ENCODE peak calls at places on chromosomes 3 and 15, in ten cellular contexts. O is hepatocyte, K is IMR-90, F is neural progenitor cell, N is cardiac fibroblast, C is AG10803, J is neural crest cell, W is mesothelial cell of epicardium, A is esophagus squamous epithelium, X is GM10248. Q is an unnamed sample.

GRCh38 chr15:83854950-83855707 is 201.2 kb downstream of the ADAMTSL3 start:
- DNase-seq in F (no peak), A (no peak), K (peak), O (no peak), J (no peak), N (no peak), W (no peak), C (no peak), X (no peak), Q (no peak)

GRCh38 chr3:121817753-121818152 is 17.1 kb downstream of the IQCB1 start:
- DNase-seq in N (no peak), X (no peak), W (no peak), F (no peak), J (no peak), A (no peak), C (no peak), O (no peak), K (no peak), Q (no peak)

GRCh38 chr3:33165372-33165771 is 51.6 kb downstream of the CRTAP start:
- DNase-seq in W (no peak), K (no peak), X (no peak), N (no peak), C (no peak), O (no peak), A (no peak), F (no peak), J (no peak), Q (no peak)

GRCh38 chr15:63348392-63348791 is 33.3 kb downstream of the CA12 start:
- DNase-seq in C (peak), A (no peak), X (no peak), W (no peak), F (no peak), N (peak), J (no peak), O (peak), K (peak), Q (no peak)

GRCh38 chr15:88463870-88464532 is 3.2 kb downstream of the MRPL46 start:
- DNase-seq in A (no peak), N (no peak), X (no peak), K (no peak), W (no peak), J (no peak), O (no peak), F (no peak), C (no peak), Q (peak)

GRCh38 chr3:172282850-172283249 is 165.4 kb downstream of the GHSR start:
- DNase-seq in C (no peak), X (no peak), O (no peak), F (no peak), K (no peak), W (no peak), J (no peak), N (no peak), A (no peak), Q (no peak)

GRCh38 chr15:43526261-43526930 is 9.0 kb downstream of the MAP1A start:
- DNase-seq in X (no peak), K (no peak), O (no peak), C (no peak), F (no peak), W (no peak), A (no peak), J (no peak), N (no peak), Q (no peak)

GRCh38 chr3:18989237-18989812 is 159.0 kb upstream of the KCNH8 start:
- DNase-seq in K (no peak), O (no peak), N (no peak), W (no peak), F (no peak), J (no peak), A (no peak), C (no peak), X (no peak), Q (no peak)

GRCh38 chr3:51375571-51375970 is 9.5 kb upstream of the MANF start:
- DNase-seq in J (no peak), C (no peak), K (no peak), O (no peak), N (no peak), X (no peak), A (no peak), W (no peak), F (no peak), Q (no peak)

GRCh38 chr15:44537728-44538240 is 837 bp downstream of the EIF3J start:
- DNase-seq in N (peak), X (no peak), F (no peak), J (no peak), K (peak), W (no peak), A (no peak), O (peak), C (peak), Q (no peak)
- TF ChIP-seq CTCF in N (no peak), X (no peak), F (peak), J (peak), K (no peak), W (no peak), A (no peak), O (no peak), C (no peak), Q (peak)

DNA sequence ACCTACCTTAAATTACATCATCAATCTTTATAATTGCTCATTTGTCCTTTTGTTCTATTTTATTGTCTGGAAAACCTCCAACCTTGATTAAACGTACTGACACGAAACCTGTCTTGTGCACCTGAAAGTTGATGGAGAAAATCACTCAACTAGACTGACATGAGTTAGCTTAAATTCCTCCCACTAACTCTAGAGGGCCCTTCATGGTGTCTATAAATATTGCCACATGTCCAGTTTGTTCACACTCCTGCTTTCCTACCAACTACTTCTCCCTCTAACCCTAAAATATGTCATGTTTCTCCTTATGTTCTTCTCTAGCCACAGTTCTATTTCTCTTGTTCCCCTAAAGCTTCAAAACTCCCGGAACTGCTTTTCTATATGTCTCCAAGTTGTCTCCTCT is 59.8 kb upstream of the SGO1 start:
- DNase-seq in N (no peak), A (no peak), W (no peak), C (no peak), J (no peak), F (no peak), X (no peak), O (no peak), K (no peak), Q (no peak)
- TF ChIP-seq CTCF in N (peak), A (no peak), W (no peak), C (no peak), J (no peak), F (no peak), X (no peak), O (no peak), K (no peak), Q (no peak)

GRCh38 chr15:94164202-94164807 is 67.1 kb upstream of the MCTP2 start:
- DNase-seq in J (peak), F (peak), O (peak), A (no peak), X (peak), C (peak), W (peak), K (peak), N (peak), Q (no peak)

GRCh38 chr15:94162946-94163345 is 68.4 kb upstream of the MCTP2 start:
- DNase-seq in F (no peak), X (no peak), N (no peak), A (no peak), W (no peak), C (no peak), K (no peak), O (no peak), J (no peak), Q (no peak)

GRCh38 chr15:94168250-94168649 is 63.1 kb upstream of the MCTP2 start:
- DNase-seq in O (no peak), A (no peak), X (peak), F (peak), J (no peak), K (no peak), N (no peak), W (no peak), C (no peak), Q (no peak)
- TF ChIP-seq CTCF in O (peak), A (no peak), X (no peak), F (peak), J (peak), K (no peak), N (no peak), W (peak), C (peak), Q (no peak)

GRCh38 chr3:85605066-85605465 is 646.3 kb downstream of the CADM2 start:
- DNase-seq in W (no peak), K (no peak), J (no peak), O (no peak), F (no peak), C (no peak), X (no peak), N (no peak), A (no peak), Q (no peak)

GRCh38 chr3:85603378-85603777 is 644.6 kb downstream of the CADM2 start:
- DNase-seq in J (no peak), A (no peak), F (peak), O (no peak), X (no peak), K (no peak), W (no peak), C (no peak), N (no peak), Q (no peak)
- TF ChIP-seq CTCF in J (no peak), A (no peak), F (no peak), O (no peak), X (no peak), K (no peak), W (no peak), C (no peak), N (no peak), Q (no peak)

GRCh38 chr15:50176869-50177268 is 5.1 kb upstream of the SLC27A2 start:
- DNase-seq in X (no peak), N (peak), F (no peak), W (no peak), K (peak), C (no peak), O (no peak), J (no peak), A (no peak), Q (no peak)
- TF ChIP-seq CTCF in X (no peak), N (no peak), F (no peak), W (no peak), K (no peak), C (no peak), O (no peak), J (no peak), A (no peak), Q (no peak)

DNA sequence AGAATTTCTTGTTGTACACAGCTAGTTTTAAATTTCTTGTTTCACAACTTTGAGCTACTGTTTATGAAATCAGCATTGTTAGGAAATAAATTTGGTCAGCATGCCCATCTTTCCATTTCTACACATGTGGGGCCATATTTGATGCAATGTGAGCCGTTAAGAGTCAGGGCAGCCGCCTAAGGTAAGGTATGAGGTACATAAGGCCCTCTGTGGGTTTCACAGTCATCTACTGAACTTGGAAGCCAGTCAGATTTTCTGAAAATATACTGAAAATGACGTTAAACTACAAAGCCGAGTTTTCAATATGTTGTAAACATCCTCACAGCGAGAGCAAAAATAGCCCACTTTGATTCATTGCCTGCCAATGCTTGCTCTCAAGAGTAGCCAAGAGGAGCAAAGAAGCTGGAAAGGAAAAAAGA is 94.7 kb upstream of the PDZRN3 start:
- DNase-seq in J (no peak), K (peak), C (peak), N (peak), F (no peak), W (no peak), O (peak), A (no peak), X (no peak), Q (no peak)
- TF ChIP-seq CTCF in J (no peak), K (no peak), C (no peak), N (no peak), F (no peak), W (no peak), O (no peak), A (no peak), X (no peak), Q (no peak)

DNA sequence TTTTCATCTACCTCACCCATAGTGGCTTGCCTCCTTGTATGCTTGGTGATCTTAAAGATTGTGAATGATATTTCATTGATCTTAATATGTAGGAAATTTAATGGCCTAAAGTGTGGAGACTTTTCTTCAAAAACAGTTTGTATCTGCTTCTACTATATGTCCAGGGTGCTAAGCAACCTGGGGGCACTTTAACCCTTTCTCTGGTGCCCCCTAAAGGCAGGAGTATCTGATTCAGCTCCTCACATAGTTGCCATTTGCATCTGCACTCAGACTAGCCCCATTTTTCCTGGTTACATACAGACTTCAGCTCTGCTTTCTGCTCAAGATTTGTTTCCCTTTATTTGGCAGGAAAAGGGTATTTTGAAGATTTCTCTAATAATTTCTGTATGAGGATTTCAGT is 5.2 kb upstream of the PFN2 start:
- DNase-seq in A (no peak), J (no peak), F (peak), K (no peak), X (no peak), C (no peak), W (no peak), N (no peak), O (no peak), Q (no peak)
- TF ChIP-seq CTCF in A (no peak), J (no peak), F (peak), K (no peak), X (peak), C (no peak), W (no peak), N (no peak), O (no peak), Q (no peak)

GRCh38 chr3:131053021-131053420 is 26.3 kb downstream of the NEK11 start:
- DNase-seq in J (no peak), N (peak), F (no peak), X (no peak), A (no peak), K (peak), C (peak), W (no peak), O (no peak), Q (no peak)
- TF ChIP-seq CTCF in J (peak), N (peak), F (peak), X (no peak), A (no peak), K (peak), C (peak), W (no peak), O (peak), Q (peak)

Q was measured in osteocyte.